ENCODE peak calls at places on chromosomes 7 and 10, in ten cellular contexts. F, D, U, C, H, N, G, J, E and M are unnamed samples.

GRCh38 chr7:78164459-78164858 is 365.9 kb downstream of the PHTF2 start:
- DNase-seq in F (no peak), C (no peak), U (no peak), N (no peak), E (no peak), G (no peak), J (no peak), D (no peak), H (no peak), M (no peak)

GRCh38 chr10:25661632-25662031 is 272.4 kb upstream of the MYO3A start:
- DNase-seq in F (no peak), G (no peak), N (no peak), J (no peak), C (no peak), H (no peak), U (no peak), D (no peak), E (no peak), M (no peak)

GRCh38 chr7:93055543-93056107 is 62.2 kb downstream of the SAMD9 start:
- DNase-seq in J (no peak), H (no peak), U (no peak), C (peak), G (no peak), D (no peak), E (no peak), F (no peak), N (peak), M (no peak)

GRCh38 chr7:151925446-151926335 is 30.6 kb upstream of the GALNTL5 start:
- DNase-seq in D (no peak), C (peak), E (peak), G (no peak), U (no peak), J (peak), N (peak), H (peak), F (no peak), M (no peak)

GRCh38 chr7:55140221-55140980 is 121.6 kb downstream of the EGFR start:
- DNase-seq in U (no peak), J (no peak), E (no peak), N (peak), F (no peak), H (peak), G (no peak), C (peak), D (no peak), M (no peak)

GRCh38 chr10:11017575-11018425 is at the start of gene CELF2:
- DNase-seq in H (peak), F (no peak), N (peak), D (peak), U (peak), C (peak), G (peak), E (peak), J (peak), M (no peak)

GRCh38 chr10:43221419-43222293 is 45.2 kb downstream of the RASGEF1A start:
- DNase-seq in J (peak), H (peak), U (no peak), G (peak), C (no peak), N (no peak), F (no peak), D (no peak), E (peak), M (no peak)

GRCh38 chr10:30747633-30748032 is 118.1 kb upstream of the LYZL2 start:
- DNase-seq in U (no peak), D (no peak), H (no peak), E (no peak), J (no peak), N (peak), C (no peak), G (no peak), F (no peak), M (no peak)

GRCh38 chr10:86110156-86110786 is 256.3 kb downstream of the GRID1 start:
- DNase-seq in F (no peak), H (no peak), C (no peak), G (no peak), E (no peak), D (no peak), U (no peak), N (no peak), J (no peak), M (no peak)

GRCh38 chr10:103563231-103564115 is 70.0 kb downstream of the NEURL1 start:
- DNase-seq in H (peak), D (no peak), J (peak), E (no peak), F (no peak), N (no peak), C (no peak), U (no peak), G (no peak), M (no peak)

GRCh38 chr10:22599048-22599561 is 115.3 kb downstream of the PIP4K2A start:
- DNase-seq in U (no peak), G (no peak), J (no peak), C (no peak), H (no peak), F (peak), N (peak), D (no peak), E (no peak), M (no peak)

GRCh38 chr7:7895754-7896153 is 72.8 kb upstream of the GLCCI1 start:
- DNase-seq in G (no peak), H (no peak), C (no peak), E (no peak), F (no peak), N (no peak), U (no peak), D (no peak), J (no peak), M (no peak)

GRCh38 chr7:23895666-23896096 is 185.7 kb downstream of the STK31 start:
- DNase-seq in E (no peak), J (no peak), N (peak), U (no peak), F (no peak), C (no peak), G (no peak), H (no peak), D (no peak), M (no peak)

GRCh38 chr7:1045038-1045726 is 836 bp downstream of the GPR146 start:
- DNase-seq in N (no peak), J (no peak), H (no peak), C (no peak), G (no peak), D (no peak), U (no peak), F (no peak), E (no peak), M (no peak)
- TF ChIP-seq CTCF in N (no peak), J (no peak), H (no peak), C (no peak), G (no peak), D (no peak), U (no peak), F (no peak), E (no peak), M (no peak)

GRCh38 chr10:3225589-3225988 is 53.0 kb upstream of the PITRM1 start:
- DNase-seq in F (no peak), J (no peak), U (no peak), N (peak), G (no peak), E (no peak), C (no peak), H (no peak), D (no peak), M (no peak)

GRCh38 chr10:3220853-3221252 is 48.3 kb upstream of the PITRM1 start:
- DNase-seq in G (no peak), E (no peak), J (no peak), N (peak), C (no peak), D (no peak), U (no peak), H (no peak), F (no peak), M (no peak)

GRCh38 chr10:3224241-3224640 is 51.7 kb upstream of the PITRM1 start:
- DNase-seq in G (no peak), H (no peak), J (no peak), U (no peak), C (no peak), D (no peak), E (no peak), F (no peak), N (no peak), M (no peak)

GRCh38 chr10:3217853-3218252 is 45.3 kb upstream of the PITRM1 start:
- DNase-seq in J (no peak), H (no peak), E (no peak), G (no peak), N (no peak), D (no peak), C (no peak), U (no peak), F (no peak), M (no peak)

DNA sequence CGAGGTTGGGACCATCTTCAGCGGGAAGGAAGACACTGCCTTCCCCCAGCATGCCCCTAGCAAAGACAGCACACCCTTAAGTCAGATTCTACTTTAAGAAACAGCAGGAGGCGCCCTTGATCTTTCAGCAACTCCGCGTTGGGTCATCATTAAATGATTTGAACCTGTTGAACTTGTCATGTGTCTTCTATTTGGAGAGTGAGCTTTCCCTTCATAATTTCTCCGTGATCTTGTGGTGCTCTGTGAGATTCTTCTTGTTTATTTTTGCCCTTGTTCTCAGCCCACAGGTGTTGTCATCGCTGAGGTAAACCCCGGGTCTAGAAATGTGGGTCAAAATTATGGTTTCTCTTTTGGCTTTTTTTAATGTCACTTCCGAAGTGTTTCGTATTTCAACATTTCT is 49.5 kb upstream of the PITRM1 start:
- DNase-seq in D (no peak), F (no peak), U (no peak), E (no peak), J (no peak), C (no peak), N (peak), H (no peak), G (no peak), M (no peak)
- TF ChIP-seq CTCF in D (no peak), F (peak), U (peak), E (no peak), J (no peak), C (no peak), N (peak), H (no peak), G (peak), M (no peak)

GRCh38 chr7:12369072-12369471 is 34.6 kb downstream of the VWDE start:
- DNase-seq in D (no peak), G (no peak), J (no peak), E (no peak), N (no peak), H (no peak), F (no peak), U (no peak), C (no peak), M (no peak)
- TF ChIP-seq CTCF in D (no peak), G (no peak), J (no peak), E (no peak), N (no peak), H (no peak), F (no peak), U (no peak), C (no peak), M (no peak)

GRCh38 chr10:110803830-110804338 is 67.8 kb upstream of the PDCD4 start:
- DNase-seq in J (peak), H (no peak), N (peak), G (peak), D (peak), F (no peak), E (no peak), U (peak), C (peak), M (no peak)
- TF ChIP-seq CTCF in J (peak), H (peak), N (peak), G (peak), D (peak), F (peak), E (peak), U (peak), C (peak), M (no peak)

GRCh38 chr7:9502269-9502668 is 1068.9 kb downstream of the NXPH1 start:
- DNase-seq in G (no peak), E (no peak), F (no peak), D (no peak), U (no peak), C (no peak), H (no peak), N (no peak), J (no peak), M (no peak)

DNA sequence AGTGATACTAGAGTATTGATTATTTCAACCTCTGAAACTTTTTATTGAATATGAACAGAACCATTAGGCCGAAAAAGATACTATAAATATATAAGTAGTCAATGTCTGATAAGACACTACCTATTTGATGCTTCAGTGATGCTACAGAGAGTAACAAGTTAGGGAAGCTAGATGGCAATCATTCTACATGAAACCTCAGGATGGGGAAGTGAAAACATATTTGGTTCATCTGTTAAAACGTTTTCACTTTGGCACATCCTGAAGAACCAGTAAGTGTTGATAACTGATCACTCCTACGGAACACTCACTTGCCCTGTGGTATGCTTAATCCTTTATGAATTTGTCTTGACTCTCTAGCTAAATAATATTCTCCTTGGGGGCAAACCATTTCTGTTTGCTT is 1064.9 kb downstream of the NXPH1 start:
- DNase-seq in F (no peak), J (no peak), E (no peak), D (no peak), N (no peak), C (peak), G (no peak), U (no peak), H (no peak), M (no peak)
- TF ChIP-seq CTCF in F (no peak), J (no peak), E (no peak), D (no peak), N (no peak), C (no peak), G (no peak), U (no peak), H (no peak), M (no peak)